ENCODE peak calls at places on chromosomes 6 and 20, in four cellular contexts. Q is suprapubic skin, X is A549, M is stomach. N is an unnamed sample.
A peak's percentile ranks its signal among the peaks of the same experiment; 100 is the strongest.

GRCh38 chr6:139979021-139979721 is 604.7 kb upstream of the CITED2 start:
- DNase-seq in Q (no peak), X (no peak), M (no peak), N (no peak)

GRCh38 chr6:152380993-152381898 is 255.9 kb downstream of the SYNE1 start:
- DNase-seq in Q (peak; percentile 90), X (peak; percentile 63), M (peak; percentile 41), N (peak; percentile 79)

GRCh38 chr6:18496462-18496861 is 109.3 kb downstream of the RNF144B start:
- DNase-seq in M (no peak), X (no peak), Q (no peak), N (no peak)

GRCh38 chr6:37990762-37991525 is 171.4 kb downstream of the ZFAND3 start:
- DNase-seq in M (no peak), Q (no peak), X (peak; percentile 16), N (no peak)

GRCh38 chr6:143457563-143458359 is 7.2 kb downstream of the PEX3 start:
- DNase-seq in Q (no peak), M (no peak), X (no peak), N (no peak)

GRCh38 chr6:87968435-87969278 is 79.0 kb upstream of the SPACA1 start:
- DNase-seq in Q (no peak), X (peak; percentile 1), M (peak; percentile 26), N (no peak)

GRCh38 chr20:56285496-56285895 is 37.0 kb downstream of the MC3R start:
- DNase-seq in Q (no peak), M (no peak), X (no peak), N (no peak)

GRCh38 chr6:119979862-119980261 is 630.3 kb upstream of the MAN1A1 start:
- DNase-seq in X (no peak), Q (no peak), M (no peak), N (no peak)

GRCh38 chr20:32354592-32355416 is 3.3 kb upstream of the ASXL1 start:
- DNase-seq in Q (no peak), M (no peak), X (peak; percentile 19), N (no peak)

GRCh38 chr20:8535403-8536003 is 403.4 kb downstream of the PLCB1 start:
- DNase-seq in X (peak; percentile 33), M (no peak), Q (no peak), N (no peak)

GRCh38 chr6:119978274-119978889 is 628.8 kb upstream of the MAN1A1 start:
- DNase-seq in X (no peak), Q (no peak), M (no peak), N (no peak)

GRCh38 chr6:146369866-146370265 is 173.8 kb upstream of the RAB32 start:
- DNase-seq in Q (no peak), X (no peak), M (no peak), N (no peak)

GRCh38 chr20:46641424-46641823 is 9.8 kb downstream of the SLC13A3 start:
- DNase-seq in Q (no peak), X (no peak), M (no peak), N (no peak)

GRCh38 chr6:92024071-92024470 is 1395.3 kb downstream of the EPHA7 start:
- DNase-seq in X (no peak), Q (no peak), M (no peak), N (no peak)

GRCh38 chr6:42316390-42316970 is 98.8 kb upstream of the MRPS10 start:
- DNase-seq in M (no peak), Q (no peak), X (no peak), N (no peak)

GRCh38 chr6:113690255-113690956 is 166.7 kb upstream of the MARCKS start:
- DNase-seq in M (no peak), Q (no peak), X (peak; percentile 26), N (no peak)

GRCh38 chr6:145547596-145548325 is 187.6 kb downstream of the EPM2A start:
- DNase-seq in X (no peak), Q (no peak), M (no peak), N (no peak)

GRCh38 chr6:73152998-73153757 is 72.1 kb downstream of the KHDC1L start:
- DNase-seq in X (no peak), Q (no peak), M (no peak), N (no peak)

GRCh38 chr6:132298344-132298949 is 102.8 kb downstream of the MOXD1 start:
- DNase-seq in Q (no peak), X (peak; percentile 11), M (peak; percentile 72), N (no peak)

GRCh38 chr6:124777834-124778233 is 184.4 kb upstream of the RNF217 start:
- DNase-seq in Q (no peak), X (no peak), M (no peak), N (no peak)
- TF ChIP-seq EP300 in Q (no peak), X (no peak), M (no peak), N (no peak)

GRCh38 chr6:36432151-36432633 is 10.5 kb downstream of the PXT1 start:
- DNase-seq in Q (no peak), M (no peak), X (no peak), N (no peak)

GRCh38 chr6:36430351-36430750 is 12.3 kb downstream of the PXT1 start:
- DNase-seq in M (no peak), Q (no peak), X (no peak), N (no peak)

GRCh38 chr6:36428911-36429310 is 13.7 kb downstream of the PXT1 start:
- DNase-seq in X (no peak), M (no peak), Q (no peak), N (no peak)

GRCh38 chr6:36427781-36428345 is 14.8 kb downstream of the PXT1 start:
- DNase-seq in X (no peak), M (no peak), Q (no peak), N (no peak)

DNA sequence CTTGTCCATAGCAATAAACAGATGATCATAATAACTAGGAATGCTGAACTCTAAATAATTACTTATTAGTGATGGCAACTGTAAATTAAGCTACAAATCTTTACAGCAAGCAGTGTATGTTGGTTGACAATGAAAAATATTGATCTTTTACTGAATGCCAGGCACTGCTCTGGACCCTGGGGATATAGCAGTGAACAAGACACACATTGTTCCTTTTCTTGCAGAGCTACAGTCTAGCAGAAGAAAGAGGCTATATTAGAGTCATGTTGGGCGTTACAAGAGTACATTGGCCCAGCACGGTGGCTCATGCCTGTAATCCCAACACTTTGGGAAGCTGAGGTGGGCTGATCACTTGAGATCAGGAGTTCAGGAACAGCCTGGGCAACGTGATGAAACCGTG is 11.5 kb downstream of the PXT1 start:
- DNase-seq in Q (no peak), X (no peak), M (no peak), N (no peak)
- TF ChIP-seq EP300 in Q (no peak), X (no peak), M (no peak), N (no peak)

DNA sequence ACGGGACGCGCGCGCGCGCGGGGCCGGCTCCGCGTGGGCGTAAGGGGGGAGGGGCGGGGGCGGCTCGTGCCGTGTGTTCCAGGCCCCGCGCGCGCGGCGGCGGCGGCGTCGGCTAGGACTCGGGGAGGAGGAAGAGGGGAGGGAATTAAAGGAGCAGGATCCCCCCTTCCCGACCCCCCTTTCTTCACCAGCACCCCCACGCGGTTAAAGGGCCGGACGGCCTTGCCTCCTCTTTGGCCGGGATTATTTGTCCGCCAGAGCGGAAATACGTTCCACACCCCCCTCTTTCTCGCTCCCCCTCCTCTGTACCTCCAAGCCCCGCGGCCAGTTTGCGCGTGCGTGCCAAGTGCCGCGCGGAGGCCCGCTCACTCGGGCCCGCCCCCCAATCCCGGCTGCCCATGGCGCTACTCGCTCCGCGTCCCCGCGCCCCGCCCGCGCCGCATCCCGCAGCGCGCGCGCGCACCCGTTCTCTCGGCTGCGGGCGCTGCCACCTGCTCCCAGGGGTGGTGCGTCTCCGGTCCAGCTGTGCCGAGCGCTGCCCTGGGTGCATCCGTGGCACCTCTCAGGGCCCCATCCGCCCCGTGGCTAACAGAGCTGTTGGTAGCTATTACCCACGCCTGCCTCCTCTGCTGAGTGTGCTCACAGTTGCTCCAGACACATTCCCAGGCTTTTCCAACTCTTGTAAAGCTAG is at the start of gene ZBTB12:
- DNase-seq in M (peak; percentile 93), X (peak; percentile 77), Q (peak; percentile 92), N (peak; percentile 96)
- TF ChIP-seq EP300 in M (no peak), X (no peak), Q (no peak), N (no peak)

GRCh38 chr6:122066200-122066599 is 333.3 kb upstream of the HSF2 start:
- DNase-seq in Q (no peak), M (no peak), X (no peak), N (no peak)

GRCh38 chr6:122071950-122072647 is 327.4 kb upstream of the HSF2 start:
- DNase-seq in M (no peak), Q (no peak), X (no peak), N (no peak)

GRCh38 chr6:122069933-122070332 is 329.5 kb upstream of the HSF2 start:
- DNase-seq in Q (no peak), M (no peak), X (no peak), N (no peak)

GRCh38 chr6:122063761-122064160 is 335.7 kb upstream of the HSF2 start:
- DNase-seq in Q (no peak), M (no peak), X (no peak), N (no peak)

DNA sequence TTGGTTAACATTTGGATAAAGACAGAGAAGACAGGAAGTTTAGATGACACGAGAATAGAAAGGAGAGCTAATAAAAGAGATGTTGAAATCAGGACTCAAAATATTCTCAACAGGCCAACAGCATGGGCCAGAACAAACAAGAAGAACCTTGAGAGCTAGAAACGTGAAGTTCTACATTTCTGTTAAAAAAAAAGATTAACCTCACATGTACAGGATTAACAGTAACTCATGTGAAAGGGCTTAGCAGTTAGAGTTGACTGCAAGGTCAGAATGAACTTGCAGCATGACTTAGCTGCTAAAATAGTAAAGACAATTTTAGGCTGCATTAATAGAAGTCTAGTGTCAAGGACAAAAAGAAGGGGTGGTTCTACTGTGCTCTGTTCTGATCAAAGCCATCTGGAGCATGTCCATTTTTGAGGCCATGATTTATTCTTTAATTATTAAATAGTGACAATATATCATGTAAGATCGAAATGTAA is 331.1 kb upstream of the HSF2 start:
- DNase-seq in M (no peak), Q (no peak), X (no peak), N (no peak)
- TF ChIP-seq EP300 in M (no peak), Q (no peak), X (no peak), N (no peak)

GRCh38 chr20:44961024-44961866 is 1.0 kb upstream of the TOMM34 start:
- DNase-seq in Q (no peak), M (no peak), X (no peak), N (no peak)

GRCh38 chr20:44961868-44962267 is 1.7 kb upstream of the TOMM34 start:
- DNase-seq in Q (no peak), X (no peak), M (no peak), N (no peak)

GRCh38 chr20:44962483-44962882 is 2.3 kb upstream of the TOMM34 start:
- DNase-seq in M (no peak), X (no peak), Q (no peak), N (no peak)

GRCh38 chr20:44965651-44966029 is 672 bp upstream of the STK4 start:
- DNase-seq in X (no peak), M (no peak), Q (no peak), N (no peak)

GRCh38 chr20:44963325-44964215 is 2.7 kb upstream of the STK4 start:
- DNase-seq in M (no peak), X (no peak), Q (no peak), N (no peak)
- TF ChIP-seq EP300 in M (no peak), X (no peak), Q (no peak), N (no peak)

N was measured in ovary.